ENCODE peak calls at places on chromosomes 5 and 9, in eight cellular contexts. One of them, this sample, is unnamed.
A peak's percentile ranks its signal among the peaks of the same experiment; 100 is the strongest.

GRCh38 chr9:132160802-132161742 is 786 bp upstream of the NTNG2 start:
- DNase-seq in Panc1: no peak
- DNase-seq in adipocyte: peak; percentile 79
- DNase-seq in ovary: no peak
- DNase-seq in hepatocyte: peak; percentile 61
- DNase-seq in pancreas: no peak
- DNase-seq in left lung: no peak
- DNase-seq in heart left ventricle: peak; percentile 64
- DNase-seq in this sample: peak; percentile 79

GRCh38 chr5:168620807-168621206 is 41.6 kb upstream of the PANK3 start:
- DNase-seq in Panc1: no peak
- DNase-seq in adipocyte: no peak
- DNase-seq in ovary: no peak
- DNase-seq in hepatocyte: no peak
- DNase-seq in pancreas: no peak
- DNase-seq in left lung: no peak
- DNase-seq in heart left ventricle: no peak
- DNase-seq in this sample: no peak

GRCh38 chr5:158895573-158895972 is 204.1 kb downstream of the EBF1 start:
- DNase-seq in Panc1: no peak
- DNase-seq in adipocyte: peak; percentile 62
- DNase-seq in ovary: no peak
- DNase-seq in hepatocyte: no peak
- DNase-seq in pancreas: no peak
- DNase-seq in left lung: no peak
- DNase-seq in heart left ventricle: no peak
- DNase-seq in this sample: peak; percentile 51

GRCh38 chr9:126126807-126127206 is 199.8 kb upstream of the MVB12B start:
- DNase-seq in Panc1: no peak
- DNase-seq in adipocyte: no peak
- DNase-seq in ovary: no peak
- DNase-seq in hepatocyte: no peak
- DNase-seq in pancreas: no peak
- DNase-seq in left lung: no peak
- DNase-seq in heart left ventricle: no peak
- DNase-seq in this sample: peak; percentile 24

GRCh38 chr5:72154076-72154756 is 46.9 kb downstream of the MAP1B start:
- DNase-seq in Panc1: no peak
- DNase-seq in adipocyte: no peak
- DNase-seq in ovary: no peak
- DNase-seq in hepatocyte: no peak
- DNase-seq in pancreas: no peak
- DNase-seq in left lung: no peak
- DNase-seq in heart left ventricle: no peak
- DNase-seq in this sample: no peak

GRCh38 chr5:10635257-10635860 is 71.5 kb downstream of the ANKRD33B start:
- DNase-seq in Panc1: no peak
- DNase-seq in adipocyte: no peak
- DNase-seq in ovary: no peak
- DNase-seq in hepatocyte: no peak
- DNase-seq in pancreas: no peak
- DNase-seq in left lung: no peak
- DNase-seq in heart left ventricle: no peak
- DNase-seq in this sample: peak; percentile 63

GRCh38 chr9:26012797-26013594 is 334.8 kb upstream of the TUSC1 start:
- DNase-seq in Panc1: no peak
- DNase-seq in adipocyte: peak; percentile 31
- DNase-seq in ovary: no peak
- DNase-seq in hepatocyte: no peak
- DNase-seq in pancreas: no peak
- DNase-seq in left lung: no peak
- DNase-seq in heart left ventricle: no peak
- DNase-seq in this sample: no peak

GRCh38 chr5:55276771-55277170 is 30.7 kb downstream of the DHX29 start:
- DNase-seq in Panc1: no peak
- DNase-seq in adipocyte: peak; percentile 44
- DNase-seq in ovary: no peak
- DNase-seq in hepatocyte: no peak
- DNase-seq in pancreas: no peak
- DNase-seq in left lung: no peak
- DNase-seq in heart left ventricle: no peak
- DNase-seq in this sample: no peak

GRCh38 chr9:133443248-133443647 is 16.5 kb upstream of the CACFD1 start:
- DNase-seq in Panc1: no peak
- DNase-seq in adipocyte: no peak
- DNase-seq in ovary: no peak
- DNase-seq in hepatocyte: no peak
- DNase-seq in pancreas: no peak
- DNase-seq in left lung: no peak
- DNase-seq in heart left ventricle: no peak
- DNase-seq in this sample: no peak

GRCh38 chr9:101387871-101388506 is 3.2 kb upstream of the BAAT start:
- DNase-seq in Panc1: no peak
- DNase-seq in adipocyte: peak; percentile 58
- DNase-seq in ovary: no peak
- DNase-seq in hepatocyte: peak; percentile 74
- DNase-seq in pancreas: peak; percentile 27
- DNase-seq in left lung: no peak
- DNase-seq in heart left ventricle: no peak
- DNase-seq in this sample: no peak

GRCh38 chr9:121658166-121658565 is 6.7 kb downstream of the DAB2IP start:
- DNase-seq in Panc1: no peak
- DNase-seq in adipocyte: no peak
- DNase-seq in ovary: no peak
- DNase-seq in hepatocyte: no peak
- DNase-seq in pancreas: no peak
- DNase-seq in left lung: no peak
- DNase-seq in heart left ventricle: no peak
- DNase-seq in this sample: no peak

GRCh38 chr9:77999231-77999631 is 32.4 kb downstream of the GNAQ start:
- DNase-seq in Panc1: no peak
- DNase-seq in adipocyte: peak; percentile 45
- DNase-seq in ovary: no peak
- DNase-seq in hepatocyte: no peak
- DNase-seq in pancreas: no peak
- DNase-seq in left lung: no peak
- DNase-seq in heart left ventricle: no peak
- DNase-seq in this sample: no peak

GRCh38 chr5:350355-350754 is 28.8 kb downstream of the AHRR start:
- DNase-seq in Panc1: no peak
- DNase-seq in adipocyte: no peak
- DNase-seq in ovary: no peak
- DNase-seq in hepatocyte: peak; percentile 3
- DNase-seq in pancreas: no peak
- DNase-seq in left lung: no peak
- DNase-seq in heart left ventricle: no peak
- DNase-seq in this sample: peak; percentile 84

GRCh38 chr5:123297198-123297831 is 125.9 kb downstream of the CEP120 start:
- DNase-seq in Panc1: no peak
- DNase-seq in adipocyte: no peak
- DNase-seq in ovary: no peak
- DNase-seq in hepatocyte: no peak
- DNase-seq in pancreas: no peak
- DNase-seq in left lung: no peak
- DNase-seq in heart left ventricle: no peak
- DNase-seq in this sample: no peak

GRCh38 chr5:54794437-54794970 is 190.9 kb downstream of the ESM1 start:
- DNase-seq in Panc1: no peak
- DNase-seq in adipocyte: no peak
- DNase-seq in ovary: no peak
- DNase-seq in hepatocyte: no peak
- DNase-seq in pancreas: no peak
- DNase-seq in left lung: no peak
- DNase-seq in heart left ventricle: no peak
- DNase-seq in this sample: no peak

GRCh38 chr9:137575725-137576411 is 2.9 kb downstream of the DPH7 start:
- DNase-seq in Panc1: no peak
- DNase-seq in adipocyte: no peak
- DNase-seq in ovary: no peak
- DNase-seq in hepatocyte: no peak
- DNase-seq in pancreas: no peak
- DNase-seq in left lung: no peak
- DNase-seq in heart left ventricle: no peak
- DNase-seq in this sample: no peak

GRCh38 chr5:72849546-72849945 is 33.1 kb downstream of the TNPO1 start:
- DNase-seq in Panc1: no peak
- DNase-seq in adipocyte: peak; percentile 52
- DNase-seq in ovary: no peak
- DNase-seq in hepatocyte: no peak
- DNase-seq in pancreas: no peak
- DNase-seq in left lung: no peak
- DNase-seq in heart left ventricle: no peak
- DNase-seq in this sample: no peak

GRCh38 chr5:161414037-161414436 is 132.5 kb downstream of the GABRB2 start:
- DNase-seq in Panc1: no peak
- DNase-seq in adipocyte: no peak
- DNase-seq in ovary: no peak
- DNase-seq in hepatocyte: no peak
- DNase-seq in pancreas: no peak
- DNase-seq in left lung: no peak
- DNase-seq in heart left ventricle: no peak
- DNase-seq in this sample: no peak

GRCh38 chr9:122338989-122339388 is 31.8 kb upstream of the PTGS1 start:
- DNase-seq in Panc1: no peak
- DNase-seq in adipocyte: no peak
- DNase-seq in ovary: no peak
- DNase-seq in hepatocyte: no peak
- DNase-seq in pancreas: no peak
- DNase-seq in left lung: no peak
- DNase-seq in heart left ventricle: no peak
- DNase-seq in this sample: no peak

GRCh38 chr9:137745541-137745991 is 126.8 kb downstream of the EHMT1 start:
- DNase-seq in Panc1: no peak
- DNase-seq in adipocyte: peak; percentile 15
- DNase-seq in ovary: no peak
- DNase-seq in hepatocyte: peak; percentile 57
- DNase-seq in pancreas: no peak
- DNase-seq in left lung: no peak
- DNase-seq in heart left ventricle: no peak
- DNase-seq in this sample: peak; percentile 72

GRCh38 chr5:68215888-68216736 is 556 bp downstream of the PIK3R1 start:
- DNase-seq in Panc1: no peak
- DNase-seq in adipocyte: no peak
- DNase-seq in ovary: peak; percentile 63
- DNase-seq in hepatocyte: peak; percentile 53
- DNase-seq in pancreas: peak; percentile 62
- DNase-seq in left lung: peak; percentile 70
- DNase-seq in heart left ventricle: peak; percentile 80
- DNase-seq in this sample: peak; percentile 83

GRCh38 chr5:111083323-111083722 is 8.8 kb upstream of the WDR36 start:
- DNase-seq in Panc1: no peak
- DNase-seq in adipocyte: no peak
- DNase-seq in ovary: no peak
- DNase-seq in hepatocyte: no peak
- DNase-seq in pancreas: no peak
- DNase-seq in left lung: no peak
- DNase-seq in heart left ventricle: no peak
- DNase-seq in this sample: no peak

GRCh38 chr5:144033481-144033880 is 137.0 kb downstream of the YIPF5 start:
- DNase-seq in Panc1: no peak
- DNase-seq in adipocyte: no peak
- DNase-seq in ovary: no peak
- DNase-seq in hepatocyte: no peak
- DNase-seq in pancreas: no peak
- DNase-seq in left lung: no peak
- DNase-seq in heart left ventricle: no peak
- DNase-seq in this sample: no peak

GRCh38 chr5:139392678-139393496 is 2.0 kb downstream of the PROB1 start:
- DNase-seq in Panc1: peak; percentile 52
- DNase-seq in adipocyte: peak; percentile 34
- DNase-seq in ovary: no peak
- DNase-seq in hepatocyte: peak; percentile 80
- DNase-seq in pancreas: no peak
- DNase-seq in left lung: peak; percentile 67
- DNase-seq in heart left ventricle: peak; percentile 86
- DNase-seq in this sample: peak; percentile 96

GRCh38 chr5:139157556-139157955 is 40.6 kb downstream of the SIL1 start:
- DNase-seq in Panc1: no peak
- DNase-seq in adipocyte: no peak
- DNase-seq in ovary: no peak
- DNase-seq in hepatocyte: no peak
- DNase-seq in pancreas: no peak
- DNase-seq in left lung: no peak
- DNase-seq in heart left ventricle: no peak
- DNase-seq in this sample: no peak

GRCh38 chr5:173907686-173908371 is 19.7 kb downstream of the CPEB4 start:
- DNase-seq in Panc1: no peak
- DNase-seq in adipocyte: no peak
- DNase-seq in ovary: no peak
- DNase-seq in hepatocyte: no peak
- DNase-seq in pancreas: no peak
- DNase-seq in left lung: no peak
- DNase-seq in heart left ventricle: no peak
- DNase-seq in this sample: no peak
- H3K4me3 ChIP-seq in Panc1: no peak overlapping the region
- H3K4me3 ChIP-seq in adipocyte: no peak overlapping the region
- H3K4me3 ChIP-seq in ovary: no peak overlapping the region
- H3K4me3 ChIP-seq in hepatocyte: no peak overlapping the region
- H3K4me3 ChIP-seq in pancreas: no peak overlapping the region
- H3K4me3 ChIP-seq in left lung: no peak overlapping the region
- H3K4me3 ChIP-seq in heart left ventricle: peak overlapping the region; percentile 18
- H3K4me3 ChIP-seq in this sample: no peak overlapping the region

DNA sequence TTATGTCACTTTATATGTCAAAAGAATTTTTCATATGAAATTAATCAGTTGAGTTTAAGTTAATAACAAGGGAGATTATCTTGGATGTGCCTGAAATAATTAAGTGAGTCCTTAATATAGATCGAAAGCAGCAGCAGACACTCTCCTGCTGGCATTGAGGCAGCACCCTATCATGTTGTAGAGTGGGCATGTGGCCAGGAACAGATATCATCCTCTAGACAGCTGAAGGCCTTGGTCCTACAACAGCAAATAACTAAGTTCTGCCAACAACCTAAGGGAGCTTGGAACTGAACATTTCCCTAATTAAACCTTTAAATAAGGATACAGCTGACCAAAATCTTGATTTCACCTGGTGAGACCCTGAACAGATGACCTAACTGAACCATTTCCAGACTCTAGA is 25.8 kb upstream of the UGT3A1 start:
- DNase-seq in Panc1: no peak
- DNase-seq in adipocyte: no peak
- DNase-seq in ovary: no peak
- DNase-seq in hepatocyte: no peak
- DNase-seq in pancreas: no peak
- DNase-seq in left lung: no peak
- DNase-seq in heart left ventricle: no peak
- DNase-seq in this sample: no peak
- H3K9me3 ChIP-seq in Panc1: no peaks in the 10 kb centered on the region
- H3K9me3 ChIP-seq in adipocyte: peaks cover 23% of the 10 kb centered on the region
- H3K9me3 ChIP-seq in ovary: peaks cover 7% of the 10 kb centered on the region
- H3K9me3 ChIP-seq in hepatocyte: no peaks in the 10 kb centered on the region
- H3K9me3 ChIP-seq in pancreas: no peaks in the 10 kb centered on the region
- H3K9me3 ChIP-seq in left lung: peaks cover 39% of the 10 kb centered on the region
- H3K9me3 ChIP-seq in heart left ventricle: peaks cover 34% of the 10 kb centered on the region
- H3K9me3 ChIP-seq in this sample: peaks cover 45% of the 10 kb centered on the region

GRCh38 chr9:90722116-90722515 is 79.5 kb upstream of the DIRAS2 start:
- DNase-seq in Panc1: no peak
- DNase-seq in adipocyte: no peak
- DNase-seq in ovary: no peak
- DNase-seq in hepatocyte: peak; percentile 16
- DNase-seq in pancreas: no peak
- DNase-seq in left lung: no peak
- DNase-seq in heart left ventricle: no peak
- DNase-seq in this sample: no peak
- H3K4me1 ChIP-seq in Panc1: no peaks in the 10 kb centered on the region
- H3K4me1 ChIP-seq in adipocyte: no peaks in the 10 kb centered on the region
- H3K4me1 ChIP-seq in ovary: no peaks in the 10 kb centered on the region
- H3K4me1 ChIP-seq in hepatocyte: no peaks in the 10 kb centered on the region
- H3K4me1 ChIP-seq in pancreas: no peaks in the 10 kb centered on the region
- H3K4me1 ChIP-seq in left lung: no peaks in the 10 kb centered on the region
- H3K4me1 ChIP-seq in heart left ventricle: no peaks in the 10 kb centered on the region
- H3K4me1 ChIP-seq in this sample: no peaks in the 10 kb centered on the region

GRCh38 chr9:108466238-108466637 is 389.5 kb downstream of the ACTL7B start:
- DNase-seq in Panc1: no peak
- DNase-seq in adipocyte: no peak
- DNase-seq in ovary: no peak
- DNase-seq in hepatocyte: no peak
- DNase-seq in pancreas: no peak
- DNase-seq in left lung: no peak
- DNase-seq in heart left ventricle: no peak
- DNase-seq in this sample: no peak
- H3K4me3 ChIP-seq in Panc1: no peak overlapping the region
- H3K4me3 ChIP-seq in adipocyte: no peak overlapping the region
- H3K4me3 ChIP-seq in ovary: no peak overlapping the region
- H3K4me3 ChIP-seq in hepatocyte: no peak overlapping the region
- H3K4me3 ChIP-seq in pancreas: no peak overlapping the region
- H3K4me3 ChIP-seq in left lung: no peak overlapping the region
- H3K4me3 ChIP-seq in heart left ventricle: no peak overlapping the region
- H3K4me3 ChIP-seq in this sample: no peak overlapping the region

This sample was measured in endodermal cell.